ENCODE peak calls at places on chromosomes 11 and 22, in five cellular contexts. One of them, this sample, is unnamed.

GRCh38 chr11:128210148-128210940 is 377.0 kb downstream of the ETS1 start:
- DNase-seq in mesendoderm: peak; percentile 97
- DNase-seq in frontal cortex: no peak
- DNase-seq in activated CD4-positive, alpha-beta T cell treated with anti-CD3 and anti-CD28 coated beads, Interleukin-2, amount 10 ng/mL, durations not matched to agents 7 days and 5 days: no peak
- DNase-seq in astrocyte of the spinal cord: peak; percentile 95
- DNase-seq in this sample: peak; percentile 95

GRCh38 chr22:39474351-39474991 is 17.7 kb downstream of the MGAT3 start:
- DNase-seq in mesendoderm: peak; percentile 98
- DNase-seq in activated CD4-positive, alpha-beta T cell treated with anti-CD3 and anti-CD28 coated beads, Interleukin-2, amount 10 ng/mL, durations not matched to agents 7 days and 5 days: no peak
- DNase-seq in astrocyte of the spinal cord: no peak
- DNase-seq in frontal cortex: no peak
- DNase-seq in this sample: no peak

GRCh38 chr11:107385361-107385982 is 72.2 kb downstream of the CWF19L2 start:
- DNase-seq in mesendoderm: no peak
- DNase-seq in astrocyte of the spinal cord: peak; percentile 13
- DNase-seq in activated CD4-positive, alpha-beta T cell treated with anti-CD3 and anti-CD28 coated beads, Interleukin-2, amount 10 ng/mL, durations not matched to agents 7 days and 5 days: no peak
- DNase-seq in frontal cortex: no peak
- DNase-seq in this sample: no peak

GRCh38 chr11:68038226-68038717 is 553 bp upstream of the TCIRG1 start:
- DNase-seq in frontal cortex: no peak
- DNase-seq in activated CD4-positive, alpha-beta T cell treated with anti-CD3 and anti-CD28 coated beads, Interleukin-2, amount 10 ng/mL, durations not matched to agents 7 days and 5 days: no peak
- DNase-seq in mesendoderm: no peak
- DNase-seq in astrocyte of the spinal cord: no peak
- DNase-seq in this sample: peak; percentile 31

GRCh38 chr11:73726825-73727224 is 34.0 kb downstream of the RAB6A start:
- DNase-seq in activated CD4-positive, alpha-beta T cell treated with anti-CD3 and anti-CD28 coated beads, Interleukin-2, amount 10 ng/mL, durations not matched to agents 7 days and 5 days: no peak
- DNase-seq in astrocyte of the spinal cord: no peak
- DNase-seq in frontal cortex: no peak
- DNase-seq in mesendoderm: no peak
- DNase-seq in this sample: no peak

GRCh38 chr22:19398206-19398605 is 33.3 kb downstream of the HIRA start:
- DNase-seq in activated CD4-positive, alpha-beta T cell treated with anti-CD3 and anti-CD28 coated beads, Interleukin-2, amount 10 ng/mL, durations not matched to agents 7 days and 5 days: no peak
- DNase-seq in mesendoderm: no peak
- DNase-seq in frontal cortex: no peak
- DNase-seq in astrocyte of the spinal cord: no peak
- DNase-seq in this sample: no peak

GRCh38 chr22:48373626-48374173 is 1454.0 kb downstream of the BRD1 start:
- DNase-seq in astrocyte of the spinal cord: no peak
- DNase-seq in activated CD4-positive, alpha-beta T cell treated with anti-CD3 and anti-CD28 coated beads, Interleukin-2, amount 10 ng/mL, durations not matched to agents 7 days and 5 days: no peak
- DNase-seq in mesendoderm: no peak
- DNase-seq in frontal cortex: no peak
- DNase-seq in this sample: no peak

GRCh38 chr11:63583288-63583687 is 20.1 kb upstream of the PLAAT2 start:
- DNase-seq in activated CD4-positive, alpha-beta T cell treated with anti-CD3 and anti-CD28 coated beads, Interleukin-2, amount 10 ng/mL, durations not matched to agents 7 days and 5 days: no peak
- DNase-seq in frontal cortex: peak; percentile 38
- DNase-seq in mesendoderm: no peak
- DNase-seq in astrocyte of the spinal cord: no peak
- DNase-seq in this sample: no peak

GRCh38 chr11:110093407-110094297 is 460 bp downstream of the ZC3H12C start:
- DNase-seq in astrocyte of the spinal cord: peak; percentile 74
- DNase-seq in mesendoderm: peak; percentile 60
- DNase-seq in activated CD4-positive, alpha-beta T cell treated with anti-CD3 and anti-CD28 coated beads, Interleukin-2, amount 10 ng/mL, durations not matched to agents 7 days and 5 days: no peak
- DNase-seq in frontal cortex: peak; percentile 58
- DNase-seq in this sample: peak; percentile 86

GRCh38 chr11:17637901-17638300 is 81.5 kb upstream of the MYOD1 start:
- DNase-seq in astrocyte of the spinal cord: no peak
- DNase-seq in frontal cortex: no peak
- DNase-seq in activated CD4-positive, alpha-beta T cell treated with anti-CD3 and anti-CD28 coated beads, Interleukin-2, amount 10 ng/mL, durations not matched to agents 7 days and 5 days: no peak
- DNase-seq in mesendoderm: no peak
- DNase-seq in this sample: no peak

This sample was measured in left kidney.